ENCODE peak calls at places on chromosomes 11 and 22, in four cellular contexts. J is heart right ventricle, I is upper lobe of right lung, F is GM13976. Z is an unnamed sample.

GRCh38 chr11:116180806-116181600 is 591.8 kb downstream of the BUD13 start:
- DNase-seq in J (no peak), I (no peak), F (no peak), Z (no peak)

GRCh38 chr22:45671783-45672563 is at the start of gene ATXN10:
- DNase-seq in J (peak; percentile 75), I (peak; percentile 87), F (peak; percentile 86), Z (peak; percentile 66)

GRCh38 chr22:49825436-49825835 is 2.2 kb downstream of the BRD1 start:
- DNase-seq in J (no peak), I (no peak), F (no peak), Z (no peak)

GRCh38 chr11:27930946-27931345 is 177.0 kb downstream of the KIF18A start:
- DNase-seq in J (no peak), I (no peak), F (no peak), Z (no peak)

GRCh38 chr11:43825217-43825816 is 55.3 kb upstream of the ALKBH3 start:
- DNase-seq in J (no peak), I (no peak), F (no peak), Z (no peak)

GRCh38 chr11:110173775-110174644 is 80.8 kb downstream of the ZC3H12C start:
- DNase-seq in J (peak; percentile 52), I (peak; percentile 83), F (peak; percentile 69), Z (no peak)

GRCh38 chr11:69541501-69542313 is 60.2 kb downstream of the LINC01488 start:
- DNase-seq in J (no peak), I (peak; percentile 71), F (no peak), Z (no peak)

GRCh38 chr11:71114124-71114851 is 138.1 kb downstream of the SHANK2 start:
- DNase-seq in J (no peak), I (no peak), F (no peak), Z (no peak)

GRCh38 chr11:14435717-14436116 is 63.9 kb downstream of the COPB1 start:
- DNase-seq in J (no peak), I (no peak), F (no peak), Z (no peak)

GRCh38 chr11:747176-748006 is at the start of gene TALDO1:
- DNase-seq in J (peak; percentile 93), I (peak; percentile 97), F (peak; percentile 98), Z (peak; percentile 79)
- TF ChIP-seq CTCF in J (no peak), I (peak; percentile 30), F (peak; percentile 34), Z (no peak)

DNA sequence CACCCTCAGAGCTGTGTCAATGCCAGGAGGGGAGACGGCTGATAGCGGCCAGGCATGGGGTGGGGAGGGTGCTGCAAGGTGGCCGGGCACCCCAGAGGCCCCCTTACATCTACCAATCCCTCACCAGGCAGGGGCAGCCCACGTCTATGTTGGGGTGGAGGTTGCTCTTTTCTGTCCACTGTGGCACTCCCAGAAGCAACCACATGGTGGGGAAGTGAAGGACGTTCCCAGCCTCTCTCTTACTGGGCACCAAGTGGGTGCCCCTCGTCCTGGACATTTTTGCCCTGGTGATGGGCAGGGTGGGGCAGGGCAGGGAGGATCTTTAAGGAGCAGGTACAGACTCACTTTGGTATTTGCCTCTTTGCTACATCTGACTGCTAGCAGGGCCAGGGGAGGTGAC is 47.5 kb downstream of the NECTIN1 start:
- DNase-seq in J (no peak), I (no peak), F (no peak), Z (no peak)
- TF ChIP-seq CTCF in J (peak; percentile 18), I (no peak), F (no peak), Z (peak; percentile 18)

GRCh38 chr11:123166095-123166559 is 28.9 kb downstream of the CLMP start:
- DNase-seq in J (peak; percentile 32), I (peak; percentile 71), F (no peak), Z (no peak)
- TF ChIP-seq CTCF in J (peak; percentile 41), I (peak; percentile 46), F (peak; percentile 46), Z (peak; percentile 61)

DNA sequence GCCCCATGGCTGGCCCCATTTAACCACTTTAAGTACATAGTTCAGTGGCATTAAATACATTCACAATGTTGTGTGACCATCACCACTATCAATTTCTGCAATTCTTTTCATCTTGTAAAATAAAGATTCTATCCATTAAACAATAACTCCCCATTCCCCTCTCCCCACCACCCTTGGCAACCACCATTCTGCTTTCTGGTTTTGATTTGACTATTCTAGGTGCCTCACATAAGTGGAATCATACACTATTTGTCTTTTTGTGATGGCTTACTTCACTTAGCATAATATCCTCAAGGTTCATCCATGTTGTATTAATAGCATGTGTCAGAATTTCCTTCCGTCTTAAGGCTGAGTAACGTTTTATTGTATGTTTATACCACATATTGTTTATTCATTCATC is 7.0 kb downstream of the MYO7A start:
- DNase-seq in J (no peak), I (no peak), F (no peak), Z (no peak)
- TF ChIP-seq CTCF in J (no peak), I (no peak), F (no peak), Z (no peak)

GRCh38 chr11:92556435-92556834 is 331.8 kb downstream of the FAT3 start:
- DNase-seq in J (no peak), I (no peak), F (no peak), Z (no peak)

GRCh38 chr11:92550411-92550810 is 325.8 kb downstream of the FAT3 start:
- DNase-seq in J (no peak), I (no peak), F (no peak), Z (no peak)

GRCh38 chr11:92550871-92551270 is 326.3 kb downstream of the FAT3 start:
- DNase-seq in J (no peak), I (no peak), F (no peak), Z (no peak)

GRCh38 chr11:92554662-92555061 is 330.0 kb downstream of the FAT3 start:
- DNase-seq in J (no peak), I (no peak), F (no peak), Z (no peak)

GRCh38 chr11:92552942-92553341 is 328.3 kb downstream of the FAT3 start:
- DNase-seq in J (no peak), I (no peak), F (no peak), Z (no peak)
- TF ChIP-seq CTCF in J (peak; percentile 8), I (peak; percentile 11), F (no peak), Z (no peak)

GRCh38 chr11:133072366-133072765 is 459.9 kb downstream of the OPCML start:
- DNase-seq in J (no peak), I (no peak), F (no peak), Z (no peak)

GRCh38 chr11:133072858-133073582 is 459.3 kb downstream of the OPCML start:
- DNase-seq in J (no peak), I (no peak), F (no peak), Z (no peak)

GRCh38 chr11:133070053-133070713 is 462.1 kb downstream of the OPCML start:
- DNase-seq in J (no peak), I (no peak), F (no peak), Z (no peak)

GRCh38 chr11:133075351-133075750 is 456.9 kb downstream of the OPCML start:
- DNase-seq in J (no peak), I (no peak), F (no peak), Z (no peak)

DNA sequence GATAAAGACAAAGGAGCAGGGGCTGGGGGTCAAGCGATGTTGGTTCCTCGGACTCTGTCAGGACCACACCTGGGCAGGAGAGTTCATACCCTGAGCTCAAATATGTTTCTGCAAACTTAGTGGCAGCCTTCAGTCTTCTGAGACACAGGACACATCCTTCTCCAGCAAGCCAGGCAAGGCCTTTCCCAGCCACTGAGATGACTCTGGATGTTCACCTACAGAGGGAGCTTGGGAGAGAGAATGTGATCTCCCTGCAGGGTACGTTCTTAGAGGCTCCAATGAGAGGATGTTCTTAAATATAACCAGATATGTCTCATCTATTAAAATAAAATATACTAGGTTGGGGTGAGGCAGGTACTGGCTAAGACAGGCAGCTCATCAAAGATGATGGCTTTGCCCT is 461.5 kb downstream of the OPCML start:
- DNase-seq in J (no peak), I (no peak), F (no peak), Z (no peak)
- TF ChIP-seq CTCF in J (no peak), I (no peak), F (no peak), Z (no peak)